ENCODE peak calls at places on chromosomes 11 and 22, in six cellular contexts. M is cardiac muscle cell, F is pancreas, D is heart left ventricle, B is mammary epithelial cell, X is MM.1S. J is an unnamed sample.

GRCh38 chr22:50118557-50119168 is 28.9 kb downstream of the MOV10L1 start:
- DNase-seq in M (peak; percentile 58), F (no peak), D (no peak), B (no peak), X (no peak), J (no peak)

GRCh38 chr22:30855266-30855665 is 113.3 kb downstream of the MORC2 start:
- DNase-seq in M (no peak), F (no peak), D (no peak), B (no peak), X (no peak), J (no peak)

GRCh38 chr11:125588505-125588904 is 4.1 kb upstream of the STT3A start:
- DNase-seq in M (no peak), F (no peak), D (no peak), B (no peak), X (no peak), J (no peak)

GRCh38 chr11:134978388-134979088 is 566.5 kb upstream of the B3GAT1 start:
- DNase-seq in M (no peak), F (no peak), D (no peak), B (no peak), X (no peak), J (no peak)

GRCh38 chr11:65788801-65789200 is 1.9 kb downstream of the OVOL1 start:
- DNase-seq in M (no peak), F (no peak), D (no peak), B (no peak), X (no peak), J (no peak)

GRCh38 chr11:100640646-100641045 is 46.4 kb upstream of the ARHGAP42 start:
- DNase-seq in M (no peak), F (no peak), D (no peak), B (no peak), X (no peak), J (no peak)

GRCh38 chr22:32518848-32519247 is 44.2 kb downstream of the FBXO7 start:
- DNase-seq in M (no peak), F (no peak), D (no peak), B (no peak), X (no peak), J (no peak)

GRCh38 chr11:4161305-4161704 is 66.7 kb downstream of the RRM1 start:
- DNase-seq in M (no peak), F (no peak), D (no peak), B (no peak), X (no peak), J (no peak)

GRCh38 chr22:19079691-19080090 is 42.5 kb downstream of the DGCR2 start:
- DNase-seq in M (no peak), F (peak; percentile 5), D (no peak), B (no peak), X (no peak), J (no peak)

GRCh38 chr11:74970852-74971395 is 17.8 kb upstream of the NEU3 start:
- DNase-seq in M (no peak), F (no peak), D (no peak), B (peak; percentile 64), X (no peak), J (no peak)

GRCh38 chr22:47408409-47408808 is 646.0 kb downstream of the TBC1D22A start:
- DNase-seq in M (no peak), F (no peak), D (no peak), B (no peak), X (no peak), J (peak; percentile 10)

GRCh38 chr22:44085743-44086741 is 61.9 kb downstream of the PARVB start:
- DNase-seq in M (peak; percentile 63), F (peak; percentile 42), D (peak; percentile 85), B (peak; percentile 69), X (peak; percentile 34), J (no peak)

GRCh38 chr11:69230856-69231425 is 63.0 kb upstream of the MYEOV start:
- DNase-seq in M (no peak), F (no peak), D (no peak), B (no peak), X (no peak), J (no peak)

GRCh38 chr11:67275606-67276409 is 9.5 kb downstream of the GRK2 start:
- DNase-seq in M (no peak), F (no peak), D (no peak), B (no peak), X (no peak), J (peak; percentile 44)

GRCh38 chr11:3849297-3849874 is 6.1 kb upstream of the STIM1 start:
- DNase-seq in M (peak; percentile 63), F (peak; percentile 48), D (no peak), B (peak; percentile 32), X (peak; percentile 59), J (peak; percentile 62)

GRCh38 chr11:81658722-81659121 is 1074.9 kb downstream of the FAM181B start:
- DNase-seq in M (no peak), F (peak; percentile 12), D (no peak), B (peak; percentile 25), X (peak; percentile 54), J (no peak)

GRCh38 chr11:82864268-82864667 is 36.0 kb downstream of the PRCP start:
- DNase-seq in M (peak; percentile 33), F (peak; percentile 48), D (peak; percentile 23), B (peak; percentile 43), X (peak; percentile 80), J (peak; percentile 26)

GRCh38 chr11:112655386-112655785 is 305.8 kb upstream of the NCAM1 start:
- DNase-seq in M (peak; percentile 38), F (peak; percentile 15), D (peak; percentile 81), B (no peak), X (no peak), J (no peak)

GRCh38 chr11:134527382-134528243 is 115.6 kb upstream of the B3GAT1 start:
- DNase-seq in M (no peak), F (no peak), D (no peak), B (no peak), X (no peak), J (no peak)

GRCh38 chr22:38018938-38019827 is 34.8 kb upstream of the SOX10 start:
- DNase-seq in M (no peak), F (no peak), D (no peak), B (no peak), X (no peak), J (no peak)

GRCh38 chr22:38017939-38018885 is 33.9 kb upstream of the SOX10 start:
- DNase-seq in M (no peak), F (no peak), D (no peak), B (no peak), X (no peak), J (no peak)

GRCh38 chr22:38014083-38014482 is 29.7 kb upstream of the SOX10 start:
- DNase-seq in M (no peak), F (no peak), D (no peak), B (no peak), X (no peak), J (no peak)

GRCh38 chr22:38016182-38017078 is 32.1 kb upstream of the SOX10 start:
- DNase-seq in M (no peak), F (peak; percentile 66), D (no peak), B (peak; percentile 34), X (no peak), J (no peak)

DNA sequence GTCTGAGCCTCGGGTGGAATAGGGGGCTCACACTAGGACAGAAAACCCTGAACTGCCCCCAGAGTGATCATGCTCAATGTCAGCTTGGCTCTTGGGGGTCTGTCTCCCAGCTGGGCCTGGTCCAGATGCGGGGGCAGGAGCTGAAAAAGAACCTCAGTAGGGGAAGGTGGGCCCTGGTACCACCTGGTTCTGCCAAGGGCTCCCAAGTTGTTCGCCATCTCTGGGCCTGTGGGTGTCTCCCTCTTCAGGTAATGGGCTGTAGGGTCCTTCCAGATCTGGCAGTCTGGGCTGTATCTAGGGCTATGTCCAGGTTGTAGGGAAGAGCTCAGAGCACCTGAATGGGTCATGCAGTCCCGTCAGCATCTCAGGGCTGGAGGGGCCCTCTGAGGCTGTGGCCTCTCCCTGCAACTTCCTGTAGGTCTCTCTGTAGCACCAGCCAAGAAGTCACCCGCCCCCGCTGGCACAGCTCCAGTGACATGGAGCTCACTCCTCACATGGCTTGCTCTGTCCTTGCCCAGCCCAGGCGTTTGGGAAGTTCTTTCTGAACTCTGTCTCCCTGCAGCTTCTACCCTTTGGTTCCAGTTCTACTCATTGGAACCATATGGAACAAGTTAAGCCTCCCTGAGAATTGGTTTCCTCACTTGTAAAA is 33.0 kb upstream of the SOX10 start:
- DNase-seq in M (no peak), F (peak; percentile 59), D (peak; percentile 84), B (peak; percentile 26), X (no peak), J (peak; percentile 73)
- H3K4me1 ChIP-seq in M (no peaks in the 10 kb centered on the region), F (no peaks in the 10 kb centered on the region), D (no peaks in the 10 kb centered on the region), B (peaks cover 10% of the 10 kb centered on the region), X (no peaks in the 10 kb centered on the region), J (no peaks in the 10 kb centered on the region)

GRCh38 chr22:28793976-28794584 is 6.3 kb downstream of the XBP1 start:
- DNase-seq in M (no peak), F (no peak), D (no peak), B (no peak), X (peak; percentile 48), J (no peak)
- H3K4me1 ChIP-seq in M (no peaks in the 10 kb centered on the region), F (no peaks in the 10 kb centered on the region), D (peaks cover 16% of the 10 kb centered on the region), B (peaks cover 6% of the 10 kb centered on the region), X (peaks cover 69% of the 10 kb centered on the region), J (peaks cover 4% of the 10 kb centered on the region)

GRCh38 chr11:122154227-122154626 is 38.2 kb upstream of the BLID start:
- DNase-seq in M (no peak), F (no peak), D (no peak), B (no peak), X (no peak), J (no peak)
- H3K4me1 ChIP-seq in M (no peaks in the 10 kb centered on the region), F (no peaks in the 10 kb centered on the region), D (no peaks in the 10 kb centered on the region), B (peaks cover 19% of the 10 kb centered on the region), X (peaks cover 9% of the 10 kb centered on the region), J (no peaks in the 10 kb centered on the region)

GRCh38 chr11:111361082-111361801 is 17.8 kb downstream of the POU2AF1 start:
- DNase-seq in M (no peak), F (no peak), D (no peak), B (peak; percentile 9), X (no peak), J (no peak)

GRCh38 chr11:111361874-111362273 is 17.2 kb downstream of the POU2AF1 start:
- DNase-seq in M (no peak), F (peak; percentile 61), D (no peak), B (peak; percentile 35), X (peak; percentile 55), J (no peak)

GRCh38 chr11:111358038-111359001 is 20.8 kb downstream of the POU2AF1 start:
- DNase-seq in M (no peak), F (no peak), D (no peak), B (no peak), X (no peak), J (no peak)

GRCh38 chr11:111359223-111360149 is 19.6 kb downstream of the POU2AF1 start:
- DNase-seq in M (no peak), F (no peak), D (no peak), B (peak; percentile 54), X (no peak), J (no peak)

DNA sequence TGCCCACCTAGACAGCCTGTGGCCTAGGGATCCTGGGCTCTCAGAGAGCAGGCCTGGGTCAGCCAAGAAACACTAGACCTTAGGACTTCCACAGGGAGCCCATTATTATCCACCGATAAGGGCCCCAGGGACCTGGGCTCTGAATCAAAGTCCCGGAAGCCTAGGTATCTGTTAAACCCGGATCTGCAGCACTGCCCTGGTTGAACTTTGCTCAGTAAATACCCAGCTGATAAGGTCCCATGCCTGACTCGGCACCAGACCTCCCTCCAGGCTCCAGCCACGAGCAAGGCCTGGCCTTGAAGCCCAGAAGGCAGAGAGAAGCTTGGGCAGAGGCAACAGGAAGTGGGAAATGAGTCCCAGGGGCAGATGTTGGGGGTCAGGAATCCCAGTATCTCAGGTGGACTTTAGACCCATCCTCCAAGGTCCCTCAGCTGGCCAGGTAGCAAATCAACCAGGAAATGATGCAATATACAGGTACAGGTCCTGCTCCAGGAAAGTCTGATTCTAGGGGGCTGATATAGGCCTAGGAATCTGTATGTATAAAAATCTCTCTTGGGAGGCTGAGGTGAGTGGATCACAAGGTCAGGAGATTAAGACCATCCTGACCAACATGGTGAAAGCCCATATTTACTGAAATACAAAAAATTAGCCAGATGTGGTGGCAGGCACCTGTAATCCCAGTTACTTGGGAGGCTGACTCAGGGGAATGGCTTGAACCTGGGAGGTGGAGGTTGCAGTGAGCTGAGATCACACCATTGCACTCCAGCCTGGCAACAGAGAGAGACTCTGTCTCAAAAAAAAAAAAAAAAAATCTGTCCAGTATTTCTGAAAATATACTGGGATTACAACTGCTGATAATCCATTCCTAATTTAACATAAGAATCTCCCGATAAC is 18.7 kb downstream of the POU2AF1 start:
- DNase-seq in M (no peak), F (peak; percentile 91), D (no peak), B (no peak), X (no peak), J (no peak)
- H3K4me1 ChIP-seq in M (no peaks in the 10 kb centered on the region), F (peaks cover 63% of the 10 kb centered on the region), D (no peaks in the 10 kb centered on the region), B (no peaks in the 10 kb centered on the region), X (peaks cover 50% of the 10 kb centered on the region), J (no peaks in the 10 kb centered on the region)